ENCODE peak calls at places on chromosome 2, in ten cellular contexts. A is K562, D is H1, I is stomach, K is ovary, Y is GM12878, B is suprapubic skin, S is A549, Z is tibial nerve, P is upper lobe of left lung. F is an unnamed sample.

GRCh38 chr2:62706721-62707516 is 1.4 kb downstream of the EHBP1 start:
- DNase-seq in A (no peak), D (no peak), I (no peak), K (no peak), Y (no peak), B (no peak), S (peak; percentile 21), Z (no peak), P (no peak), F (no peak)

GRCh38 chr2:190748966-190749365 is 100.1 kb downstream of the NAB1 start:
- DNase-seq in A (no peak), D (no peak), I (no peak), K (no peak), Y (no peak), B (no peak), S (no peak), Z (no peak), P (no peak), F (no peak)

GRCh38 chr2:44569397-44569970 is 207.7 kb downstream of the CAMKMT start:
- DNase-seq in A (no peak), D (no peak), I (no peak), K (no peak), Y (no peak), B (no peak), S (no peak), Z (no peak), P (no peak), F (no peak)

GRCh38 chr2:222102746-222103349 is 195.9 kb downstream of the PAX3 start:
- DNase-seq in A (no peak), D (no peak), I (no peak), K (no peak), Y (no peak), B (no peak), S (no peak), Z (no peak), P (no peak), F (no peak)

GRCh38 chr2:217289909-217290283 is 430.0 kb upstream of the TNP1 start:
- DNase-seq in A (no peak), D (no peak), I (no peak), K (no peak), Y (no peak), B (no peak), S (no peak), Z (no peak), P (no peak), F (no peak)

GRCh38 chr2:55408098-55408882 is 11.4 kb downstream of the CCDC88A start:
- DNase-seq in A (no peak), D (no peak), I (no peak), K (no peak), Y (no peak), B (no peak), S (no peak), Z (no peak), P (no peak), F (no peak)

GRCh38 chr2:120751553-120751952 is 15.9 kb downstream of the GLI2 start:
- DNase-seq in A (no peak), D (no peak), I (no peak), K (no peak), Y (no peak), B (no peak), S (no peak), Z (no peak), P (no peak), F (no peak)

GRCh38 chr2:147588191-147588590 is 256.6 kb upstream of the ACVR2A start:
- DNase-seq in A (no peak), D (no peak), I (no peak), K (no peak), Y (no peak), B (no peak), S (no peak), Z (no peak), P (no peak), F (no peak)

GRCh38 chr2:38438536-38439225 is 61.6 kb upstream of the ATL2 start:
- DNase-seq in A (no peak), D (no peak), I (no peak), K (no peak), Y (peak; percentile 76), B (no peak), S (no peak), Z (no peak), P (no peak), F (no peak)

GRCh38 chr2:38439226-38439612 is 62.1 kb upstream of the ATL2 start:
- DNase-seq in A (no peak), D (no peak), I (no peak), K (no peak), Y (no peak), B (no peak), S (no peak), Z (no peak), P (no peak), F (no peak)

GRCh38 chr2:38441346-38441745 is 64.3 kb upstream of the ATL2 start:
- DNase-seq in A (no peak), D (no peak), I (no peak), K (no peak), Y (no peak), B (no peak), S (no peak), Z (no peak), P (no peak), F (no peak)

GRCh38 chr2:38439807-38440300 is 62.8 kb upstream of the ATL2 start:
- DNase-seq in A (no peak), D (no peak), I (no peak), K (no peak), Y (no peak), B (no peak), S (no peak), Z (no peak), P (no peak), F (no peak)

GRCh38 chr2:38440655-38441054 is 63.6 kb upstream of the ATL2 start:
- DNase-seq in A (peak; percentile 42), D (no peak), I (no peak), K (no peak), Y (no peak), B (no peak), S (no peak), Z (no peak), P (no peak), F (no peak)
- TF ChIP-seq EP300 in A (peak; percentile 73), D (no peak), I (no peak), K (no peak), Y (no peak), B (no peak), S (no peak), Z (no peak), P (no peak), F (no peak)

DNA sequence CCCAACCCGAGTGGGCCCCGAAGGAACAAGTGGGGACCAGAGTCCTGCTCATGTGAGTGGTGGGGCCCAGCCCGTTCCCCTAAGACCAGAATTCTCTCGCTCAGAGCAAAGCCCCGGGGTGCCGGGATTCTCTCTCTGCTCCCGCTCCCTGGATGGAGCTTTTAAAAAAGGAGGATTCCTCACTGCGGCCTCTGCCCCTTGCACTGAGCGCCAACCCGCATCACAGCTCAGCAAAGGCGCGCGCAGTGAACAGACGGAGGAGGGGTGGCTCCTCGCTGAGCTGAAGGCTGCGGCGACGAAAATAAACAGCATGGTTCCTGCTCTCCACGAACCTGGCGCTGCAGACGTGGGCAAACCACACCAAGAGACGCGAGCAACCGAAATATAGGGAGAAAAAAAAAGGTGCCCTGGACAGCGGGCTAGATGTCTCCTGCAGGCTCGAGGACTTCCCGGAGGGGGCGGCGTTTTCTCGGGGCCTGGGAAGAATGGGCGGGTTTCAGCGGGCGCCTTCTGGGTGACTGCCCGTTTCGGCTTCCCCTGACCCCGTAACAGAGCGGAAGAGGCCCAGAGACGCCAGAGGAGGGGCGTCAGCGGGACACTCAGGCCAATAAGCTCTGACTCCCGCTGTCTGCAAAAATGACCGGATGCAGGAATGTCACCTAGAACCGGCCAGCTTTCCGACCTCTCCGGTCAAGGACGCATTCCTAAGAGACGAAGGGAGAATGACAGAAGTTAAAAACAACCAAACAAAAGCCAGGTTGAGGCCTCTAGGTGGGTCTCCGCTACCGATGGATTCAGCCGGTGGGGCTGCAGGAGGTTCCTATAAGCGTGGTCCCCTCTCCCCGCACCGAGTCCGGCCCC is 819 bp upstream of the KLF11 start:
- DNase-seq in A (peak; percentile 35), D (no peak), I (peak; percentile 74), K (peak; percentile 89), Y (no peak), B (peak; percentile 92), S (no peak), Z (peak; percentile 64), P (peak; percentile 89), F (peak; percentile 75)
- H3K4me3 ChIP-seq in A (peak overlapping the region; percentile 29), D (peak overlapping the region; percentile 49), I (peak overlapping the region; percentile 49), K (peak overlapping the region; percentile 42), Y (peak overlapping the region; percentile 4), B (peak overlapping the region; percentile 56), S (peak overlapping the region; percentile 89), Z (peak overlapping the region; percentile 28), P (peak overlapping the region; percentile 34), F (peak overlapping the region; percentile 30)

GRCh38 chr2:30334738-30335426 is 103.5 kb downstream of the LBH start:
- DNase-seq in A (no peak), D (no peak), I (no peak), K (no peak), Y (peak; percentile 40), B (no peak), S (peak; percentile 25), Z (no peak), P (no peak), F (no peak)

GRCh38 chr2:30335981-30336538 is 104.7 kb downstream of the LBH start:
- DNase-seq in A (no peak), D (no peak), I (no peak), K (no peak), Y (no peak), B (no peak), S (no peak), Z (no peak), P (no peak), F (no peak)

GRCh38 chr2:30331869-30332268 is 100.5 kb downstream of the LBH start:
- DNase-seq in A (no peak), D (no peak), I (no peak), K (no peak), Y (no peak), B (no peak), S (no peak), Z (no peak), P (no peak), F (no peak)

GRCh38 chr2:30331038-30331437 is 99.7 kb downstream of the LBH start:
- DNase-seq in A (no peak), D (no peak), I (no peak), K (no peak), Y (no peak), B (no peak), S (no peak), Z (no peak), P (no peak), F (no peak)

GRCh38 chr2:30332791-30333453 is 101.6 kb downstream of the LBH start:
- DNase-seq in A (no peak), D (no peak), I (no peak), K (no peak), Y (no peak), B (no peak), S (no peak), Z (no peak), P (no peak), F (no peak)
- TF ChIP-seq EP300 in A (no peak), D (no peak), I (no peak), K (no peak), Y (no peak), B (no peak), S (no peak), Z (no peak), P (no peak), F (no peak)

DNA sequence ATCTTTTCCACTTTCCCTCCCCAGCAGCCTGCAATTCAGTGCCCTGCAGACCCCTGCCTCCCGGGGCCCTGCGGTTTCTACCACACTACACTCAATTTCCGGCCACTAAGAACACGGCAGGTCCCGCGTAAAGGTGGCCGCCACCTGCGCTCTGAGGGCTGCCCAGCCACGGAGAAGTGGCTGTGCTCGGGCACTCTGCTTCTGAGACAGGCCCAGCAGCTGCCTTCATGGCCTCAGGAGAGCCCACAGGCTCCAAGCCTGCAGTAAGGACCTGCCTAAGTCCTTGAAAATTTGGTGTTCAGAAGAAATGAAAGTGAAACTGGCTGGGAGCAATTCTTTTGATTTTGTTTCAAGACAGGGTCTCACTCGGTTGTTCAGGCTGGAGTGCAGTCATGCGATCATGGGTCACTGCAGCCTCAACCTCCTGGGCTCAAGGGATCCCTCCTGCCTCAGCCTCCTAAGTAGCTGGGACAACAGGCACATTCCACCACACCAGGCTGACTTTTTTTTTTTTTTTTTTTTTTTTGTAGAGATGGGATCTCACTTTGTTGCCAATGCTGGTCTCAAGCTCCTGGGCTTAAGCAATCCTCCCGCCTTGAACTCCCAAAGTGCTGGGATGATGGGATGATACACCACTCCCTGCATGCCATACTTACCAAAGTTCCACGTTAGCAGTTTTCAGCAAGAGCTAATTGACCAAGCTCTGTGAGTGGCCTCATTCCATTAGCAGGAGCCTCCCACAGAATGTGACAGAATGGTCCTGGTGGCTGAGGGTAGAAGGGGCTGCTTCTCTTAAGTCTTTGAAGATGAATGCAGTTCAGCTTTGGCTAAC is 14.6 kb upstream of the ALPP start:
- DNase-seq in A (no peak), D (no peak), I (no peak), K (no peak), Y (peak; percentile 24), B (peak; percentile 37), S (no peak), Z (no peak), P (peak; percentile 50), F (no peak)
- H3K4me3 ChIP-seq in A (no peak overlapping the region), D (no peak overlapping the region), I (peak overlapping the region; percentile 17), K (no peak overlapping the region), Y (peak overlapping the region; percentile 70), B (peak overlapping the region; percentile 22), S (no peak overlapping the region), Z (no peak overlapping the region), P (no peak overlapping the region), F (no peak overlapping the region)

F was measured in transverse colon.